ENCODE peak calls at places on chromosomes 2 and 18, in eight cellular contexts. Q, Y, E, A, I, W, J and H are unnamed samples.

GRCh38 chr2:239881031-239881471 is 144.1 kb downstream of the NDUFA10 start:
- DNase-seq in I (peak), E (no peak), Q (no peak), Y (no peak), W (no peak), A (no peak), J (no peak), H (no peak)

GRCh38 chr2:98476192-98476868 is 31.7 kb downstream of the INPP4A start:
- DNase-seq in W (no peak), I (no peak), E (peak), Y (no peak), Q (no peak), J (peak), A (no peak), H (no peak)

GRCh38 chr2:233346930-233347329 is 7.4 kb upstream of the DGKD start:
- DNase-seq in W (no peak), J (no peak), Q (no peak), Y (no peak), I (no peak), A (no peak), E (no peak), H (no peak)

GRCh38 chr18:49155410-49155809 is 204.6 kb upstream of the SMAD7 start:
- DNase-seq in J (no peak), E (no peak), Y (no peak), Q (no peak), A (no peak), W (no peak), I (no peak), H (no peak)

GRCh38 chr2:74516070-74516633 is 1.9 kb downstream of the TLX2 start:
- DNase-seq in A (peak), W (peak), E (peak), Y (no peak), I (peak), Q (no peak), J (no peak), H (peak)

GRCh38 chr18:57811477-57812125 is 8.5 kb upstream of the ATP8B1 start:
- DNase-seq in W (no peak), Y (no peak), Q (no peak), I (no peak), E (no peak), A (peak), J (peak), H (no peak)

GRCh38 chr2:149679286-149679685 is 91.7 kb upstream of the MMADHC start:
- DNase-seq in A (peak), Y (no peak), J (peak), I (no peak), W (no peak), E (no peak), Q (no peak), H (no peak)

GRCh38 chr2:68857855-68858456 is 13.2 kb downstream of the BMP10 start:
- DNase-seq in W (no peak), Y (no peak), A (no peak), I (no peak), E (peak), J (peak), Q (no peak), H (no peak)

GRCh38 chr2:70984576-70985282 is 6.3 kb downstream of the ANKRD53 start:
- DNase-seq in W (peak), J (no peak), Q (no peak), A (peak), E (peak), Y (peak), I (peak), H (peak)

GRCh38 chr2:176140130-176140519 is 10.6 kb downstream of the HOXD8 start:
- DNase-seq in I (no peak), A (peak), W (no peak), E (no peak), Y (no peak), Q (no peak), J (no peak), H (no peak)

GRCh38 chr2:82740527-82740926 is 1718.6 kb downstream of the SUCLG1 start:
- DNase-seq in J (no peak), Y (no peak), I (no peak), E (no peak), Q (no peak), A (no peak), W (no peak), H (no peak)

GRCh38 chr18:56510108-56510507 is 128.3 kb downstream of the TXNL1 start:
- DNase-seq in W (no peak), Y (no peak), I (no peak), Q (no peak), A (no peak), E (no peak), J (no peak), H (no peak)

GRCh38 chr18:36835927-36836326 is 7.0 kb downstream of the KIAA1328 start:
- DNase-seq in A (no peak), E (no peak), W (no peak), J (no peak), Q (no peak), Y (no peak), I (no peak), H (no peak)

GRCh38 chr2:83069724-83070123 is 1389.4 kb downstream of the SUCLG1 start:
- DNase-seq in I (no peak), Q (no peak), W (no peak), J (peak), E (no peak), A (peak), Y (no peak), H (no peak)